ENCODE peak calls at places on chromosomes 3 and 15, in seven cellular contexts. O, K, L, H, R, P and E are unnamed samples.

GRCh38 chr3:127206611-127207516 is 13.9 kb downstream of the PRR23E start:
- DNase-seq in O (no peak), K (no peak), L (no peak), H (no peak), R (peak), P (no peak), E (no peak)

GRCh38 chr15:31258260-31258659 is 68.4 kb upstream of the KLF13 start:
- DNase-seq in O (no peak), K (no peak), L (no peak), H (no peak), R (no peak), P (no peak), E (no peak)

GRCh38 chr3:110180733-110181132 is 843.4 kb upstream of the DPPA4 start:
- DNase-seq in O (no peak), K (no peak), L (peak), H (peak), R (no peak), P (no peak), E (no peak)

GRCh38 chr3:23549148-23549910 is 256.4 kb upstream of the UBE2E1 start:
- DNase-seq in O (no peak), K (no peak), L (no peak), H (no peak), R (no peak), P (no peak), E (no peak)

GRCh38 chr3:5505997-5506396 is 318.5 kb downstream of the EDEM1 start:
- DNase-seq in O (no peak), K (no peak), L (no peak), H (no peak), R (no peak), P (no peak), E (no peak)

GRCh38 chr3:124619887-124620599 is 110.2 kb upstream of the UMPS start:
- DNase-seq in O (no peak), K (no peak), L (no peak), H (no peak), R (no peak), P (no peak), E (peak)

GRCh38 chr3:56086355-56086754 is 381.9 kb downstream of the ERC2 start:
- DNase-seq in O (no peak), K (no peak), L (no peak), H (peak), R (no peak), P (no peak), E (no peak)

GRCh38 chr3:65190111-65190510 is 502.3 kb upstream of the ADAMTS9 start:
- DNase-seq in O (no peak), K (no peak), L (no peak), H (no peak), R (no peak), P (no peak), E (no peak)

GRCh38 chr3:188296761-188297689 is 143.1 kb downstream of the LPP start:
- DNase-seq in O (no peak), K (no peak), L (peak), H (peak), R (no peak), P (no peak), E (no peak)

GRCh38 chr3:42229942-42230688 is 35.9 kb downstream of the CCK start:
- DNase-seq in O (peak), K (no peak), L (peak), H (peak), R (no peak), P (peak), E (no peak)

DNA sequence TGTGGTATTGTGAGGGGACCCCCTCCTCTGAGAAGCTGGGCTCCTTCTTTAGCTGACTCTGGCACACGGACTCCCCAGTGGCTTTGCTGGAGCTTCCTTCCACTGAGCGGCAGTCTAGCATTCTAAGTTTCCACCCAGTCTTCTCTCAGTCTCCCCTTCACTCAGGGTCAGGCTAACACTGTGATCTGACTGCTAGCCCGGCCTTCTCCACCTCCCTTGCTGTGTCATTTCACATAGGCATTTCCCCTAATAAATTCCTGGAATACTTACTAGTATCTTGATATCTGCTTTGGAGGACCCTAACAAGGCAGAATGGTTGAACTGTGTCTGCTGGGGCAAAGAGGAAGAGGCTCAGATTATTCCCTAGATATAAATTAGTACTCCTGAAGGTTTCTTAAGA is 106.2 kb upstream of the THBS1 start:
- DNase-seq in O (no peak), K (no peak), L (no peak), H (peak), R (no peak), P (no peak), E (no peak)
- TF ChIP-seq CTCF in O (no peak), K (no peak), L (no peak), H (no peak), R (no peak), P (no peak), E (no peak)

GRCh38 chr15:94070341-94071275 is 160.8 kb upstream of the MCTP2 start:
- DNase-seq in O (peak), K (no peak), L (no peak), H (peak), R (no peak), P (no peak), E (peak)
- TF ChIP-seq CTCF in O (no peak), K (no peak), L (no peak), H (no peak), R (no peak), P (no peak), E (no peak)

GRCh38 chr3:28322464-28322863 is 26.1 kb upstream of the ZCWPW2 start:
- DNase-seq in O (no peak), K (no peak), L (peak), H (no peak), R (no peak), P (no peak), E (no peak)
- TF ChIP-seq CTCF in O (no peak), K (no peak), L (no peak), H (no peak), R (no peak), P (no peak), E (no peak)

GRCh38 chr15:95742256-95742655 is 588.2 kb upstream of the NR2F2 start:
- DNase-seq in O (no peak), K (no peak), L (no peak), H (no peak), R (no peak), P (no peak), E (no peak)
- TF ChIP-seq CTCF in O (no peak), K (no peak), L (no peak), H (no peak), R (no peak), P (no peak), E (no peak)

DNA sequence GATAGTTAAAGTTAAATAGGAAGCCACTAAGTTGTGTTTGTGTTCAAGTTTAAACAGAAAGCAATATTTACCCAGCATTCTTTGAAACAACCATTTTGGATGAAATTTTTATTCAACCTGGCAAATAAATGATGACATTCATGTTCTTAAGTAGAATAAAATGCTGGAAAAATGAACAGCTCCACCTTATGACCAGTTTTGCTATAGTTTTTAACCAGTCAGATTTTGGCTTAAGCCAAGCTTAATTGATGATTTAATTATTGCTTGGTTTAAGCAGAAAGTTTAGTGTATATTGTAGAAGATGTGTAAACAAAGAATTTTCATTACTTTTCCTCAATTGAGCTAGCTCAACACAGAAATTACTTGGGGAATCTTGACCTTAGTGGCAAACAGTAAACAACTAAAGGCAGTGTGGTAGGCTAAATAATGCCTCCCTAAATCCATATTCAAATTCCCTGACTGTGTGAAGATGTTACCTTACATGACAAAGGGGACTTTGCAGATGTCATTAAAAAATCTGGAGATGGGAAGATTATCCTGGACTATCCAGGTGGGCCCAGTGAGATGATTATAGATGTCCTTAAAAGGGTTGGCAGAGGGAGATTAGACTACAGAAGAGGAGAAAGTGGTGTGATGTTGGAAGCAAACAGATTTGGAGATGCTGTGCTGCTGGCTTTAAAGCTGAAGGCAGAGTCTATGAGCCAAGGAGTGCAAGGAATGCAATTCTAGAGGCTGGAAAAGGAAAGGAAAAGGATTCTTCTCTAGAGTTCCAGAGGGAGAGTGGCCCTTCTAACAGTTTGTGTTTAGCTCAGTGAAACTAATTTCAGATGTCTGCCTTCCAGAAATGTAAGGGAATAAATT is 448.6 kb upstream of the GOLIM4 start:
- DNase-seq in O (peak), K (no peak), L (peak), H (no peak), R (no peak), P (peak), E (no peak)
- TF ChIP-seq CTCF in O (peak), K (no peak), L (peak), H (no peak), R (no peak), P (no peak), E (no peak)

GRCh38 chr3:196694202-196694638 is 17.8 kb downstream of the CEP19 start:
- DNase-seq in O (no peak), K (peak), L (peak), H (no peak), R (peak), P (no peak), E (peak)
- TF ChIP-seq CTCF in O (no peak), K (no peak), L (no peak), H (no peak), R (no peak), P (no peak), E (peak)

DNA sequence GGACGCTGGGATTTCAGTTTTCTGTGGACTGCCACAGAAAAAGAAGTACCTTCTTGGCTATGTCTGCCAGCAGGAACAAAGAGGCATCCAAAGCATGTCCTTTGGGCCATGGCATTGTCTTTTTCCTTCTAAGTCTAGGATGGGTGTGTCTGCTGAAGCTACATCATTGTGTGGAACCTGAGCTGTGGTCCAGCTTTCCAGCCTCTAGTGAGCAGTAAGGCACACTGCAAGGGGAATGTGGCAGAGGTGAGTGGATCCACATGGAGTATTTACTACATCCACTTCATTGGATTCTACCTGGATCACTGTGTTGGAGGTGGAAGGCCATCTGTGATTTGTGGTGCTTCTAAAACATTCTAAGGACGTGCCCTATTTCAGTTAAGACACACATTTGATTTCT is 23.7 kb downstream of the CMTM8 start:
- DNase-seq in O (no peak), K (no peak), L (no peak), H (no peak), R (no peak), P (no peak), E (no peak)
- TF ChIP-seq CTCF in O (no peak), K (no peak), L (no peak), H (no peak), R (no peak), P (no peak), E (no peak)